ENCODE peak calls at places on chromosome 14, in four cellular contexts. R, V, E and B are unnamed samples.
A peak's percentile ranks its signal among the peaks of the same experiment; 100 is the strongest.

GRCh38 chr14:51139221-51139681 is 44.3 kb upstream of the TRIM9 start:
- DNase-seq in E (no peak), R (no peak), V (peak; percentile 25), B (peak; percentile 64)

GRCh38 chr14:64196668-64197411 is 97.3 kb downstream of the ESR2 start:
- DNase-seq in E (no peak), V (no peak), R (no peak), B (no peak)

GRCh38 chr14:40003773-40004172 is 571.5 kb upstream of the FBXO33 start:
- DNase-seq in R (no peak), E (no peak), V (no peak), B (no peak)

GRCh38 chr14:26820101-26820500 is 222.3 kb upstream of the NOVA1 start:
- DNase-seq in R (no peak), E (no peak), V (no peak), B (no peak)

GRCh38 chr14:50955373-50956043 is 11.2 kb upstream of the PYGL start:
- DNase-seq in R (peak; percentile 67), E (no peak), V (peak; percentile 98), B (peak; percentile 77)

GRCh38 chr14:77213657-77214016 is 32.0 kb downstream of the TMEM63C start:
- DNase-seq in E (no peak), V (no peak), R (no peak), B (no peak)

GRCh38 chr14:36580856-36581831 is 1.3 kb downstream of the NKX2-8 start:
- DNase-seq in E (no peak), V (peak; percentile 80), R (no peak), B (no peak)

GRCh38 chr14:88233915-88234314 is 89.2 kb downstream of the KCNK10 start:
- DNase-seq in V (no peak), R (no peak), E (no peak), B (no peak)

GRCh38 chr14:92724516-92725340 is 23.7 kb downstream of the LGMN start:
- DNase-seq in V (no peak), E (no peak), R (no peak), B (peak; percentile 38)

GRCh38 chr14:34582117-34582680 is 42.7 kb upstream of the EAPP start:
- DNase-seq in R (no peak), E (no peak), V (no peak), B (no peak)

GRCh38 chr14:96762650-96763049 is 34.5 kb upstream of the VRK1 start:
- DNase-seq in R (no peak), E (peak; percentile 49), V (peak; percentile 75), B (no peak)

GRCh38 chr14:49945448-49946319 is 52.8 kb downstream of the ARF6 start:
- DNase-seq in R (no peak), E (peak; percentile 11), V (no peak), B (no peak)

GRCh38 chr14:50344116-50344775 is 32.1 kb downstream of the DMAC2L start:
- DNase-seq in V (peak; percentile 94), E (no peak), R (no peak), B (no peak)

GRCh38 chr14:105891631-105892452 is 365.5 kb downstream of the TMEM121 start:
- DNase-seq in V (no peak), R (peak; percentile 4), E (no peak), B (peak; percentile 5)

GRCh38 chr14:54529811-54530210 is 20.1 kb downstream of the CGRRF1 start:
- DNase-seq in V (peak; percentile 17), E (no peak), R (no peak), B (peak; percentile 58)

GRCh38 chr14:97073622-97074021 is 276.4 kb downstream of the VRK1 start:
- DNase-seq in R (no peak), E (no peak), V (no peak), B (no peak)

GRCh38 chr14:65349100-65349499 is 63.4 kb upstream of the FUT8 start:
- DNase-seq in E (no peak), R (no peak), V (peak; percentile 22), B (no peak)

GRCh38 chr14:65345264-65345663 is 67.3 kb upstream of the FUT8 start:
- DNase-seq in V (no peak), E (no peak), R (no peak), B (no peak)

GRCh38 chr14:65346895-65347294 is 65.6 kb upstream of the FUT8 start:
- DNase-seq in E (no peak), V (no peak), R (no peak), B (no peak)

GRCh38 chr14:65348137-65348536 is 64.4 kb upstream of the FUT8 start:
- DNase-seq in R (no peak), E (no peak), V (no peak), B (peak; percentile 34)

GRCh38 chr14:65344011-65344410 is 68.5 kb upstream of the FUT8 start:
- DNase-seq in V (peak; percentile 16), R (no peak), E (no peak), B (no peak)
- H3K4me3 ChIP-seq in V (no peak overlapping the region), R (no peak overlapping the region), E (no peak overlapping the region), B (no peak overlapping the region)

GRCh38 chr14:101361451-101362433 is 199.6 kb upstream of the DIO3 start:
- DNase-seq in E (no peak), V (no peak), R (peak; percentile 24), B (no peak)

GRCh38 chr14:101364503-101365328 is 196.6 kb upstream of the DIO3 start:
- DNase-seq in V (no peak), E (no peak), R (peak; percentile 96), B (peak; percentile 57)

GRCh38 chr14:101363880-101364391 is 197.4 kb upstream of the DIO3 start:
- DNase-seq in R (no peak), E (no peak), V (no peak), B (no peak)

GRCh38 chr14:101362529-101363260 is 198.6 kb upstream of the DIO3 start:
- DNase-seq in R (no peak), E (no peak), V (no peak), B (no peak)

GRCh38 chr14:101363261-101363555 is 198.1 kb upstream of the DIO3 start:
- DNase-seq in V (no peak), E (no peak), R (no peak), B (no peak)
- H3K4me1 ChIP-seq in V (no peaks in the 10 kb centered on the region), E (no peaks in the 10 kb centered on the region), R (peaks cover 30% of the 10 kb centered on the region), B (peaks cover 27% of the 10 kb centered on the region)

GRCh38 chr14:102235275-102235897 is 69.6 kb downstream of the MOK start:
- DNase-seq in V (peak; percentile 64), E (peak; percentile 39), R (peak; percentile 87), B (peak; percentile 87)
- H3K4me3 ChIP-seq in V (no peak overlapping the region), E (no peak overlapping the region), R (no peak overlapping the region), B (no peak overlapping the region)

DNA sequence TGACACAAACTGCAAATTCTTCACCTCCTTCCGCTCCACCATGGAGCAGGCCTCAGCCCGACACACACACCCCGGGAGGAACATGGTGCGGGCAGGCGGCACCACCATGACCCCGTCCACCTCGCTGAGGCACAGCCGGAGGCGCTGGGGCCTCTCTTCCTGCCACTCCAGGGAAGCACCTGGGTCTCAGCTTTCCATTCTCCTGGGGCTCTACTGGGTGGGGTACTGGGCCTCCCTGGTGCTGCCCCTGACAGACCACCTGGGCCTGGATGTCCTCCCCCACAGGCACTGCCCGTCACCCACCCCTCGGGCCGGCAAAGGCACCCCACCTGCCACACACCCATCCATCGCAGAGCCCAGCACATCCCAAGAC is 9.9 kb downstream of the AKT1 start:
- DNase-seq in R (no peak), V (no peak), E (no peak), B (no peak)
- H3K4me1 ChIP-seq in R (no peaks in the 10 kb centered on the region), V (peaks cover 32% of the 10 kb centered on the region), E (peaks cover 11% of the 10 kb centered on the region), B (peaks cover 9% of the 10 kb centered on the region)